ENCODE peak calls at places on chromosomes 6 and 20, in eight cellular contexts. One of them, this sample, is unnamed.

GRCh38 chr6:14442250-14442649 is 324.7 kb downstream of the CD83 start:
- DNase-seq in upper lobe of right lung: no peak
- DNase-seq in IMR-90: no peak
- DNase-seq in astrocyte: no peak
- DNase-seq in uterus: no peak
- DNase-seq in stomach: no peak
- DNase-seq in heart right ventricle: no peak
- DNase-seq in adrenal gland: no peak
- DNase-seq in this sample: no peak

GRCh38 chr6:2524090-2524489 is 226.6 kb downstream of the MYLK4 start:
- DNase-seq in stomach: no peak
- DNase-seq in uterus: no peak
- DNase-seq in adrenal gland: no peak
- DNase-seq in IMR-90: no peak
- DNase-seq in upper lobe of right lung: no peak
- DNase-seq in astrocyte: no peak
- DNase-seq in heart right ventricle: no peak
- DNase-seq in this sample: no peak

GRCh38 chr6:132977413-132977812 is 163.0 kb downstream of the RPS12 start:
- DNase-seq in stomach: no peak
- DNase-seq in IMR-90: peak; percentile 60
- DNase-seq in uterus: no peak
- DNase-seq in upper lobe of right lung: no peak
- DNase-seq in adrenal gland: no peak
- DNase-seq in astrocyte: no peak
- DNase-seq in heart right ventricle: no peak
- DNase-seq in this sample: no peak

GRCh38 chr6:32837651-32838113 is 857 bp downstream of the TAP2 start:
- DNase-seq in stomach: no peak
- DNase-seq in uterus: no peak
- DNase-seq in adrenal gland: peak; percentile 32
- DNase-seq in upper lobe of right lung: no peak
- DNase-seq in astrocyte: peak; percentile 19
- DNase-seq in heart right ventricle: no peak
- DNase-seq in IMR-90: no peak
- DNase-seq in this sample: no peak

GRCh38 chr6:34922177-34922663 is 33.2 kb downstream of the ANKS1A start:
- DNase-seq in heart right ventricle: no peak
- DNase-seq in adrenal gland: no peak
- DNase-seq in astrocyte: peak; percentile 65
- DNase-seq in IMR-90: peak; percentile 81
- DNase-seq in uterus: no peak
- DNase-seq in upper lobe of right lung: no peak
- DNase-seq in stomach: no peak
- DNase-seq in this sample: no peak

GRCh38 chr6:109024784-109025183 is 69.9 kb downstream of the SESN1 start:
- DNase-seq in astrocyte: no peak
- DNase-seq in upper lobe of right lung: no peak
- DNase-seq in IMR-90: peak; percentile 2
- DNase-seq in uterus: no peak
- DNase-seq in heart right ventricle: peak; percentile 51
- DNase-seq in stomach: no peak
- DNase-seq in adrenal gland: no peak
- DNase-seq in this sample: no peak

GRCh38 chr20:59087829-59088433 is 45.3 kb upstream of the PRELID3B start:
- DNase-seq in stomach: peak; percentile 89
- DNase-seq in IMR-90: peak; percentile 47
- DNase-seq in astrocyte: peak; percentile 6
- DNase-seq in adrenal gland: peak; percentile 90
- DNase-seq in upper lobe of right lung: peak; percentile 89
- DNase-seq in heart right ventricle: peak; percentile 84
- DNase-seq in uterus: peak; percentile 62
- DNase-seq in this sample: peak; percentile 25

GRCh38 chr6:135012764-135013163 is 41.9 kb downstream of the HBS1L start:
- DNase-seq in heart right ventricle: no peak
- DNase-seq in IMR-90: peak; percentile 84
- DNase-seq in astrocyte: peak; percentile 33
- DNase-seq in stomach: no peak
- DNase-seq in adrenal gland: no peak
- DNase-seq in upper lobe of right lung: no peak
- DNase-seq in uterus: no peak
- DNase-seq in this sample: no peak

GRCh38 chr6:162379762-162380409 is 347.7 kb downstream of the PRKN start:
- DNase-seq in uterus: no peak
- DNase-seq in IMR-90: no peak
- DNase-seq in astrocyte: peak; percentile 18
- DNase-seq in upper lobe of right lung: no peak
- DNase-seq in stomach: no peak
- DNase-seq in adrenal gland: no peak
- DNase-seq in heart right ventricle: no peak
- DNase-seq in this sample: no peak

GRCh38 chr6:20696676-20697075 is 162.4 kb downstream of the CDKAL1 start:
- DNase-seq in upper lobe of right lung: no peak
- DNase-seq in uterus: no peak
- DNase-seq in adrenal gland: no peak
- DNase-seq in IMR-90: peak; percentile 91
- DNase-seq in heart right ventricle: no peak
- DNase-seq in stomach: no peak
- DNase-seq in astrocyte: peak; percentile 48
- DNase-seq in this sample: no peak

GRCh38 chr6:20692023-20692422 is 157.8 kb downstream of the CDKAL1 start:
- DNase-seq in astrocyte: no peak
- DNase-seq in uterus: no peak
- DNase-seq in adrenal gland: no peak
- DNase-seq in upper lobe of right lung: no peak
- DNase-seq in stomach: no peak
- DNase-seq in heart right ventricle: no peak
- DNase-seq in IMR-90: no peak
- DNase-seq in this sample: no peak

GRCh38 chr6:20691185-20691584 is 156.9 kb downstream of the CDKAL1 start:
- DNase-seq in adrenal gland: no peak
- DNase-seq in IMR-90: no peak
- DNase-seq in upper lobe of right lung: no peak
- DNase-seq in stomach: no peak
- DNase-seq in uterus: no peak
- DNase-seq in heart right ventricle: no peak
- DNase-seq in astrocyte: no peak
- DNase-seq in this sample: no peak

GRCh38 chr6:20688710-20689500 is 154.6 kb downstream of the CDKAL1 start:
- DNase-seq in upper lobe of right lung: no peak
- DNase-seq in uterus: no peak
- DNase-seq in stomach: no peak
- DNase-seq in heart right ventricle: no peak
- DNase-seq in adrenal gland: no peak
- DNase-seq in astrocyte: peak; percentile 57
- DNase-seq in IMR-90: peak; percentile 71
- DNase-seq in this sample: no peak

GRCh38 chr6:20693466-20694063 is 159.3 kb downstream of the CDKAL1 start:
- DNase-seq in IMR-90: peak; percentile 37
- DNase-seq in upper lobe of right lung: no peak
- DNase-seq in adrenal gland: no peak
- DNase-seq in astrocyte: peak; percentile 39
- DNase-seq in uterus: no peak
- DNase-seq in heart right ventricle: no peak
- DNase-seq in stomach: no peak
- DNase-seq in this sample: no peak
- H3K27ac ChIP-seq in IMR-90: no peak overlapping the region
- H3K27ac ChIP-seq in upper lobe of right lung: no peak overlapping the region
- H3K27ac ChIP-seq in adrenal gland: no peak overlapping the region
- H3K27ac ChIP-seq in astrocyte: no peak overlapping the region
- H3K27ac ChIP-seq in uterus: no peak overlapping the region
- H3K27ac ChIP-seq in heart right ventricle: no peak overlapping the region
- H3K27ac ChIP-seq in stomach: peak overlapping the region; percentile 5
- H3K27ac ChIP-seq in this sample: no peak overlapping the region

DNA sequence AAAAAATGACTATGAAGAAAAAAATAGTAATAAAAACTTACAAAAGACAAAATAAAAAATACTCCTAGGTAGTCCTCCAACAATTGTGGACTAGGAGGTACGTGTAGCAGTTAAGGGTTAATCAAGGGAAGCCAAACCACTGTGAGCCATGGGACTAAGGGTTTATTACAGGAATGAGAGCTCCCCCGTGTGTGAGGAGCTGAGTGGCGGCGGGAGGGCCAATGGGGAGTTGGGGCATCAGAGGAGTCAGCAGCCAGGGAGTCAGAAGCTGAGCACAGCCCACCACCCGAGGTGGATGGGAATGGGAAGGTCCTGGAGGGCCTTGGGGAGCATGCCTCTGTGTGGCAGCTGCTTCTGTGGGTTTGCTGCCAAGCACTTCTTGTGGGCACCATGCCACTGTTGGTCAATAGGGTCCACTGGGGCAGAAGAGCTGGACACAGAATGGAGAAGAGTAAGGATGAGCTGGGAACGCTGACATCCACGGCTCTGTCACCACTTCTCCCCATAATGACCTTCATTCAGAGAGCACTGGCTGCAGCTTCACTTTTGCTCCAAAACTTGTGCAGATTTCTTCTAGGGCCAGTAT is 373.3 kb downstream of the CDKAL1 start:
- DNase-seq in adrenal gland: no peak
- DNase-seq in IMR-90: no peak
- DNase-seq in heart right ventricle: no peak
- DNase-seq in upper lobe of right lung: no peak
- DNase-seq in stomach: no peak
- DNase-seq in astrocyte: no peak
- DNase-seq in uterus: no peak
- DNase-seq in this sample: no peak
- TF ChIP-seq CTCF in adrenal gland: no peak
- TF ChIP-seq CTCF in IMR-90: no peak
- TF ChIP-seq CTCF in heart right ventricle: no peak
- TF ChIP-seq CTCF in upper lobe of right lung: no peak
- TF ChIP-seq CTCF in stomach: no peak
- TF ChIP-seq CTCF in astrocyte: no peak
- TF ChIP-seq CTCF in uterus: no peak
- TF ChIP-seq CTCF in this sample: no peak

DNA sequence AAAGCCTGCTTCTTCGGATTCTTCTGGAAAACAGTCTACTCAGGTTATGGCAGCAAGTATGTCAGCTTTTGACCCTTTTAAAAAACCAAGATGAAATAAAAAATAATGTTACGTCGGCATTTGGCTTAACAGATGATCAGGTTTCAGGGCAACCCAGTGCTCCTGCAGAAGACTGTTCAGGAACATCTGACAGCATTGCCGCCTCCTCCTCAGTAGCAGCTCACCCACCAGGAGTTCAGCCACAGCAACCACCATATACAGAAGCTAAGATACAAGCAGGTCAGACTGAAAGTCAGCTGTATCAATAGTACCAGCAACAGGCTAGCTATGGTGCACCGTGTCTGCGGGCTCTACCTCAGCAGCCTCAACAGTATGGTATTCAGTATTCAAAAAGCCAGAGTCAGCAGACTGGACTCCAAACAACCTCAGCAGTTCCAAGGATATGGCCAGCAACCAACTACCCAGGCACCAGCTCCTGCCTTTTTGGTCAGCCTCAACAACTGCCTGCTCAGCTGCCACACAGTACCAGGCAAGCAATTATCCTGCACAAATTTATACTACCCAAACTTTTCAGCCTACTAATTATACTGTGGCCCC is 51.9 kb downstream of the BTBD9 start:
- DNase-seq in stomach: no peak
- DNase-seq in adrenal gland: no peak
- DNase-seq in upper lobe of right lung: no peak
- DNase-seq in heart right ventricle: no peak
- DNase-seq in IMR-90: peak; percentile 9
- DNase-seq in astrocyte: no peak
- DNase-seq in uterus: no peak
- DNase-seq in this sample: no peak
- H3K27ac ChIP-seq in stomach: no peak overlapping the region
- H3K27ac ChIP-seq in adrenal gland: no peak overlapping the region
- H3K27ac ChIP-seq in upper lobe of right lung: no peak overlapping the region
- H3K27ac ChIP-seq in heart right ventricle: no peak overlapping the region
- H3K27ac ChIP-seq in IMR-90: no peak overlapping the region
- H3K27ac ChIP-seq in astrocyte: no peak overlapping the region
- H3K27ac ChIP-seq in uterus: no peak overlapping the region
- H3K27ac ChIP-seq in this sample: no peak overlapping the region

GRCh38 chr6:73262701-73263569 is at the start of gene KHDC1:
- DNase-seq in uterus: peak; percentile 20
- DNase-seq in stomach: peak; percentile 29
- DNase-seq in IMR-90: peak; percentile 54
- DNase-seq in upper lobe of right lung: peak; percentile 78
- DNase-seq in heart right ventricle: peak; percentile 13
- DNase-seq in adrenal gland: peak; percentile 32
- DNase-seq in astrocyte: peak; percentile 46
- DNase-seq in this sample: no peak
- TF ChIP-seq CTCF in uterus: no peak
- TF ChIP-seq CTCF in stomach: no peak
- TF ChIP-seq CTCF in IMR-90: peak; percentile 19
- TF ChIP-seq CTCF in upper lobe of right lung: peak; percentile 9
- TF ChIP-seq CTCF in heart right ventricle: peak; percentile 17
- TF ChIP-seq CTCF in adrenal gland: no peak
- TF ChIP-seq CTCF in astrocyte: no peak
- TF ChIP-seq CTCF in this sample: no peak

GRCh38 chr6:142419071-142419470 is 117.3 kb downstream of the ADGRG6 start:
- DNase-seq in astrocyte: no peak
- DNase-seq in stomach: no peak
- DNase-seq in adrenal gland: no peak
- DNase-seq in IMR-90: no peak
- DNase-seq in upper lobe of right lung: no peak
- DNase-seq in heart right ventricle: no peak
- DNase-seq in uterus: no peak
- DNase-seq in this sample: no peak

GRCh38 chr6:142417331-142417750 is 115.5 kb downstream of the ADGRG6 start:
- DNase-seq in astrocyte: peak; percentile 76
- DNase-seq in IMR-90: no peak
- DNase-seq in heart right ventricle: no peak
- DNase-seq in adrenal gland: no peak
- DNase-seq in stomach: no peak
- DNase-seq in uterus: no peak
- DNase-seq in upper lobe of right lung: no peak
- DNase-seq in this sample: no peak

GRCh38 chr6:142413111-142413510 is 111.3 kb downstream of the ADGRG6 start:
- DNase-seq in heart right ventricle: no peak
- DNase-seq in astrocyte: peak; percentile 79
- DNase-seq in upper lobe of right lung: no peak
- DNase-seq in IMR-90: peak; percentile 55
- DNase-seq in stomach: no peak
- DNase-seq in uterus: no peak
- DNase-seq in adrenal gland: no peak
- DNase-seq in this sample: no peak

GRCh38 chr6:142414462-142414861 is 112.7 kb downstream of the ADGRG6 start:
- DNase-seq in adrenal gland: no peak
- DNase-seq in heart right ventricle: no peak
- DNase-seq in IMR-90: no peak
- DNase-seq in stomach: no peak
- DNase-seq in uterus: no peak
- DNase-seq in astrocyte: no peak
- DNase-seq in upper lobe of right lung: no peak
- DNase-seq in this sample: no peak

DNA sequence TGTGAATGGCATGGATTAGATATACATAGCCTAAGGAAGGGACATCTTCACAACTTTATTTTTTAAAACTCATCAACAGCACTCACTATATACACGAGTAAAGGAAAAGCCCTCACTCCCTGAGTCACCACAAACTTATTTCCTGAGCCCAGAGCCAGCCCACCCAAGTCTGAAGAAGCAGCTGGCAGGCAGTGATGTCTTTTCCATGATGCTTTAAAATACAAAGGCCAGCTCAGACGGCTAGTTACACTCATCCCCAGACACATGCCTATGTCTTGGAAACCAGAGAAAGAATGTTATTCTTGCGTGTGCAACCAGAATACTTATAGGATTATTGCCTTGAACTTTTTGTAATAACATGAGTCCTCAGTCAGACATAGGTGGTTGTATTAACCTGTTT is 114.4 kb downstream of the ADGRG6 start:
- DNase-seq in stomach: no peak
- DNase-seq in uterus: no peak
- DNase-seq in heart right ventricle: no peak
- DNase-seq in upper lobe of right lung: no peak
- DNase-seq in adrenal gland: no peak
- DNase-seq in IMR-90: peak; percentile 99
- DNase-seq in astrocyte: peak; percentile 99
- DNase-seq in this sample: no peak
- H3K27ac ChIP-seq in stomach: no peak overlapping the region
- H3K27ac ChIP-seq in uterus: no peak overlapping the region
- H3K27ac ChIP-seq in heart right ventricle: no peak overlapping the region
- H3K27ac ChIP-seq in upper lobe of right lung: no peak overlapping the region
- H3K27ac ChIP-seq in adrenal gland: no peak overlapping the region
- H3K27ac ChIP-seq in IMR-90: no peak overlapping the region
- H3K27ac ChIP-seq in astrocyte: peak overlapping the region; percentile 98
- H3K27ac ChIP-seq in this sample: no peak overlapping the region